ENCODE peak calls at places on chromosomes 12 and 14, in six cellular contexts. One of them, this sample, is unnamed.

GRCh38 chr14:95274874-95275273 is 44.8 kb downstream of the CLMN start:
- DNase-seq in stomach: no peak
- DNase-seq in astrocyte: no peak
- DNase-seq in WERI-Rb-1: no peak
- DNase-seq in lung: no peak
- DNase-seq in colonic mucosa: no peak
- DNase-seq in this sample: no peak

GRCh38 chr14:84874436-84874835 is 655.5 kb upstream of the FLRT2 start:
- DNase-seq in stomach: no peak
- DNase-seq in astrocyte: no peak
- DNase-seq in WERI-Rb-1: no peak
- DNase-seq in lung: no peak
- DNase-seq in colonic mucosa: no peak
- DNase-seq in this sample: no peak

GRCh38 chr12:125142601-125143000 is 77.4 kb downstream of the AACS start:
- DNase-seq in stomach: no peak
- DNase-seq in astrocyte: no peak
- DNase-seq in WERI-Rb-1: no peak
- DNase-seq in lung: no peak
- DNase-seq in colonic mucosa: no peak
- DNase-seq in this sample: no peak

GRCh38 chr14:69376439-69376838 is 21.7 kb downstream of the ERH start:
- DNase-seq in stomach: no peak
- DNase-seq in astrocyte: peak; percentile 16
- DNase-seq in WERI-Rb-1: no peak
- DNase-seq in lung: no peak
- DNase-seq in colonic mucosa: no peak
- DNase-seq in this sample: no peak

GRCh38 chr12:40907115-40907521 is 214.9 kb downstream of the CNTN1 start:
- DNase-seq in stomach: no peak
- DNase-seq in astrocyte: peak; percentile 36
- DNase-seq in WERI-Rb-1: no peak
- DNase-seq in lung: no peak
- DNase-seq in colonic mucosa: no peak
- DNase-seq in this sample: no peak

GRCh38 chr14:33699300-33699699 is 251.6 kb downstream of the EGLN3 start:
- DNase-seq in stomach: no peak
- DNase-seq in astrocyte: no peak
- DNase-seq in WERI-Rb-1: no peak
- DNase-seq in lung: no peak
- DNase-seq in colonic mucosa: no peak
- DNase-seq in this sample: no peak

GRCh38 chr12:77925536-77926108 is 94.9 kb downstream of the NAV3 start:
- DNase-seq in stomach: peak; percentile 72
- DNase-seq in astrocyte: peak; percentile 98
- DNase-seq in WERI-Rb-1: peak; percentile 78
- DNase-seq in lung: peak; percentile 55
- DNase-seq in colonic mucosa: peak; percentile 49
- DNase-seq in this sample: peak; percentile 68

GRCh38 chr12:2853626-2854025 is 3.2 kb downstream of the TEX52 start:
- DNase-seq in stomach: peak; percentile 80
- DNase-seq in astrocyte: peak; percentile 49
- DNase-seq in WERI-Rb-1: peak; percentile 81
- DNase-seq in lung: peak; percentile 80
- DNase-seq in colonic mucosa: peak; percentile 76
- DNase-seq in this sample: peak; percentile 80

GRCh38 chr12:104734541-104735075 is 223.5 kb downstream of the SLC41A2 start:
- DNase-seq in stomach: no peak
- DNase-seq in astrocyte: no peak
- DNase-seq in WERI-Rb-1: no peak
- DNase-seq in lung: no peak
- DNase-seq in colonic mucosa: no peak
- DNase-seq in this sample: no peak

GRCh38 chr12:60223242-60223641 is 627.4 kb downstream of the SLC16A7 start:
- DNase-seq in stomach: no peak
- DNase-seq in astrocyte: no peak
- DNase-seq in WERI-Rb-1: no peak
- DNase-seq in lung: no peak
- DNase-seq in colonic mucosa: no peak
- DNase-seq in this sample: no peak

GRCh38 chr14:99624024-99624423 is 20.0 kb upstream of the CCDC85C start:
- DNase-seq in stomach: no peak
- DNase-seq in astrocyte: no peak
- DNase-seq in WERI-Rb-1: no peak
- DNase-seq in lung: no peak
- DNase-seq in colonic mucosa: no peak
- DNase-seq in this sample: no peak

GRCh38 chr14:95045255-95045701 is 112.1 kb downstream of the DICER1 start:
- DNase-seq in stomach: peak; percentile 17
- DNase-seq in astrocyte: no peak
- DNase-seq in WERI-Rb-1: no peak
- DNase-seq in lung: no peak
- DNase-seq in colonic mucosa: no peak
- DNase-seq in this sample: no peak

GRCh38 chr14:88310457-88310856 is 12.6 kb downstream of the KCNK10 start:
- DNase-seq in stomach: no peak
- DNase-seq in astrocyte: no peak
- DNase-seq in WERI-Rb-1: no peak
- DNase-seq in lung: no peak
- DNase-seq in colonic mucosa: no peak
- DNase-seq in this sample: no peak

GRCh38 chr14:31265701-31266398 is 58.3 kb upstream of the HECTD1 start:
- DNase-seq in stomach: peak; percentile 66
- DNase-seq in astrocyte: peak; percentile 51
- DNase-seq in WERI-Rb-1: no peak
- DNase-seq in lung: no peak
- DNase-seq in colonic mucosa: no peak
- DNase-seq in this sample: no peak

GRCh38 chr12:75725505-75726120 is 214.2 kb upstream of the KRR1 start:
- DNase-seq in stomach: no peak
- DNase-seq in astrocyte: peak; percentile 71
- DNase-seq in WERI-Rb-1: no peak
- DNase-seq in lung: no peak
- DNase-seq in colonic mucosa: no peak
- DNase-seq in this sample: no peak

GRCh38 chr12:31023271-31023724 is 50.4 kb upstream of the DDX11 start:
- DNase-seq in stomach: no peak
- DNase-seq in astrocyte: no peak
- DNase-seq in WERI-Rb-1: no peak
- DNase-seq in lung: no peak
- DNase-seq in colonic mucosa: no peak
- DNase-seq in this sample: no peak

GRCh38 chr12:54207539-54208267 is 18.9 kb upstream of the SMUG1 start:
- DNase-seq in stomach: peak; percentile 85
- DNase-seq in astrocyte: no peak
- DNase-seq in WERI-Rb-1: peak; percentile 92
- DNase-seq in lung: peak; percentile 73
- DNase-seq in colonic mucosa: peak; percentile 75
- DNase-seq in this sample: peak; percentile 62

DNA sequence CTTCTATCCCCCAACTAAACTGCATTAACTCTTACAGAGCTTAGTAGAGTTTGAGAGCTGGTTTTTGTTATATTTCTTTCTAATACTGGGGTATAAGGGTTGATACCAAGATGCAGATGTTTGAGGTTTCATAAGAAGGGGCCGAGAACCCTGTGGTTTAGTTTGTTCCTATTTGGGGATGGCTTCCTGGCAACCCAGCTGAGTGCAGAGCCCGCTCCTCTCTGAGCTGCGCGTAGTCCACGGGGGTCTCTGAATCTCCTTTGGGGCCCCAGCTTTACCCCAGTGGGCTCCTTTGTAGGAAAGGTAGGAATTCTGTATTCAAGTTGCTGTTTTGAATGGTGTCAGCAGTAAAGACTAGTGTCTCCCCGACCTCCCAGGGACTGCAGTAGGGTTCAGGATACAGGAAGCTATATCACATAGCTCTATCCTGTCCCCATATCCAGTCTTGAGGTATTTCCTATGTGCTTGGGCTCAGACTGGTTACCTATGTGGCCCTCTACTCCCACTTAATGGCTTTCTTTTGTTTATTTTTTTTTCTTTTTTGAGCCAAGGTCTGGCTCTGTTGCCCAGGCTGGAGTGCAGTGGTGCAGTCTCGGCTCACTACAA is 25.4 kb downstream of the PLXNC1 start:
- DNase-seq in stomach: no peak
- DNase-seq in astrocyte: no peak
- DNase-seq in WERI-Rb-1: no peak
- DNase-seq in lung: no peak
- DNase-seq in colonic mucosa: no peak
- DNase-seq in this sample: no peak
- TF ChIP-seq CTCF in stomach: no peak
- TF ChIP-seq CTCF in astrocyte: no peak
- TF ChIP-seq CTCF in WERI-Rb-1: no peak
- TF ChIP-seq CTCF in lung: no peak
- TF ChIP-seq CTCF in colonic mucosa: no peak
- TF ChIP-seq CTCF in this sample: no peak

DNA sequence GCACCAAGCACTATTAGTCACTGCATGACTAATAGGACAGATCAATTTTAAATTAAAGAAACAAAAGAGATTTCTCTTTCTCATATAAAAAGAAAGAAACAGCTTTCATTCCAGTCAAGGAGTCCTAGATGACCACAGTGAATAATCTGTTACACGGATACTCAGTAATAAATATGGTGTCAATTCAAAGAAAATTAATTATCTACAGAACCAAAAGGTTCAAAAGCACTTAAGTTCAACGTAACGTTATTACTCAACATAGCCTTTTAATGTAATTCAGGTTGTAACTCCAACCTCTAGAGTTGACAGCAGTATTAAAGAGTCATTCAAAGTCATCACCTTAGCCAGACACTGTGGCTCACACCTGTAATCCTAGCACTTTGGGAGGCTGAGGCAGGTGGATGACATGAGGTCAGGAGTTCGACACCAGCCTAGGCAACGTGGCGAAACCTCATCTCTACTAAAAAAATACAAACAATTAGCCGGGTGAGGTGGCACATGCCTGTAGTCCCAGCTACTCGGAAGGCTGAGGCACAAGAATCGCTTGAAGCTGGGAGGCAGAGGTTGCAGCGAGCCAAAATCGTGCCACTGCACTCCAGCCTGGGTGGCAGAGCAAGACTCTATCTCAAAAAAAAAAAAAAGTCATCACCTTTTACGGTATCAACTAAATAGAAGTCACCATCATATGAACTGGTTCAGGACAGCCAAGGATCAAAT is 4.4 kb downstream of the PPTC7 start:
- DNase-seq in stomach: no peak
- DNase-seq in astrocyte: no peak
- DNase-seq in WERI-Rb-1: no peak
- DNase-seq in lung: no peak
- DNase-seq in colonic mucosa: no peak
- DNase-seq in this sample: no peak
- H3K4me3 ChIP-seq in stomach: no peak overlapping the region
- H3K4me3 ChIP-seq in astrocyte: peak overlapping the region; percentile 49
- H3K4me3 ChIP-seq in WERI-Rb-1: no peak overlapping the region
- H3K4me3 ChIP-seq in lung: no peak overlapping the region
- H3K4me3 ChIP-seq in colonic mucosa: no peak overlapping the region
- H3K4me3 ChIP-seq in this sample: no peak overlapping the region

GRCh38 chr12:92828565-92828964 is 100.5 kb downstream of the EEA1 start:
- DNase-seq in stomach: no peak
- DNase-seq in astrocyte: no peak
- DNase-seq in WERI-Rb-1: peak; percentile 13
- DNase-seq in lung: no peak
- DNase-seq in colonic mucosa: no peak
- DNase-seq in this sample: no peak

GRCh38 chr12:92827836-92828431 is 101.2 kb downstream of the EEA1 start:
- DNase-seq in stomach: no peak
- DNase-seq in astrocyte: peak; percentile 7
- DNase-seq in WERI-Rb-1: peak; percentile 30
- DNase-seq in lung: no peak
- DNase-seq in colonic mucosa: peak; percentile 40
- DNase-seq in this sample: no peak

DNA sequence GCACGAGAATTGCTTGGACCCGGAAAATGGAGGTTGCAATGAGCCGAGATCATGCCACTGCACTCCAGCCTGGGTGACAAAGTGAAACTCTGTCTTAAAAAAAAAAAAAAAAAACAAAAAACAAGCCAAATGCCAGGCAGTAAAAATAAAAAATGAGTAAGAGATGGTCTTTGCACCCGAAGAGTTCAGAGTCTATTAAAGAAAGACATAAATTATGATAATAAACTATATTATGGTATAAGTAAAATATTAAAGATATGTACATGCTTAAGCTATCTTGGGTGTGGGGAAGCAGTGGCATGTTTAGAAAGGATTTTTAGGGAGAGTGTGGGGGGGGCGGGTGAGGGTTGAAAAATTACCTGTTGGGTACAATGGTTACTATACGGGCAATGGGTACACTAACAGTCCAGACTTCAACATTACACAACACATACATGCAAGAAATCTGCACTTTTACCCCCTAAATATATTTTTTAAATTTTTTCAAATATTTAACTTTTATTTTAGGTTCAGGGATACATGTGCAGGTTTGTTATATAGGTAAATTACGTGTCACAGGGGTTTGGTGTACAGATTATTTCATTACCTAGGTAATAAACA is 99.3 kb downstream of the EEA1 start:
- DNase-seq in stomach: no peak
- DNase-seq in astrocyte: no peak
- DNase-seq in WERI-Rb-1: no peak
- DNase-seq in lung: no peak
- DNase-seq in colonic mucosa: no peak
- DNase-seq in this sample: no peak
- H3K27ac ChIP-seq in stomach: no peak overlapping the region
- H3K27ac ChIP-seq in astrocyte: no peak overlapping the region
- H3K27ac ChIP-seq in WERI-Rb-1: no peak overlapping the region
- H3K27ac ChIP-seq in lung: no peak overlapping the region
- H3K27ac ChIP-seq in colonic mucosa: no peak overlapping the region
- H3K27ac ChIP-seq in this sample: no peak overlapping the region

DNA sequence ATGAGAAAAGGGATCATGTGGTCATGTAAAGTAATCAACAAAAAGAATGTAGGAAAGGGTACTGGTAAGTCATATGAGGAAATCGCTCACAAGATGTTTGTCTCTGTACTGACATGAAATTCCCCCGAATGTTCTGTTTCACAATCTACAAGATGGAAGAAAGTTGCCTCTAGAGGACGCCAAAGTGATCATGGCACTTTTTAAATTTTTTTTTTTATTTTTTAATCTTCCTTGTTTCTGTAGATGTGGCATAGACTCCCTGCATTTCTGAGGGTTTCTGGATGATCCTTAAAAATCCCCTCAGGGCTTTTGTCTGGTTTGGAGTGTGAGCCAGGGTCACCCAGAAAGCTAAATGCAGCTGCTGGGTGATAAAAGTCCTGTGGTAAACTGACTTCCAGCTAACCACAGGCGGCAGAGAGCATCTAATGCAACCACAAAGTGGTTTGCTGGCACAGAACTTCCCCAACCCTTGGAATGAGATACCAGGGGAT is 393.6 kb downstream of the CCDC91 start:
- DNase-seq in stomach: no peak
- DNase-seq in astrocyte: peak; percentile 82
- DNase-seq in WERI-Rb-1: no peak
- DNase-seq in lung: no peak
- DNase-seq in colonic mucosa: no peak
- DNase-seq in this sample: no peak
- TF ChIP-seq CTCF in stomach: no peak
- TF ChIP-seq CTCF in astrocyte: peak; percentile 23
- TF ChIP-seq CTCF in WERI-Rb-1: no peak
- TF ChIP-seq CTCF in lung: no peak
- TF ChIP-seq CTCF in colonic mucosa: no peak
- TF ChIP-seq CTCF in this sample: no peak